ENCODE peak calls at places on chromosome 17, in five cellular contexts. V is SW 1271, N is pons, U is caudate nucleus, X is HCEC 1CT. S is an unnamed sample.

GRCh38 chr17:78780852-78781338 is 1.2 kb downstream of the CYTH1 start:
- DNase-seq in V (no peak), N (no peak), U (no peak), X (no peak), S (no peak)

GRCh38 chr17:27226611-27227234 is 67.2 kb upstream of the WSB1 start:
- DNase-seq in V (peak; percentile 73), N (no peak), U (no peak), X (peak; percentile 64), S (no peak)

GRCh38 chr17:74454197-74455024 is 12.0 kb upstream of the CD300A start:
- DNase-seq in V (no peak), N (peak; percentile 67), U (peak; percentile 79), X (no peak), S (peak; percentile 92)

GRCh38 chr17:17726721-17727060 is 45.4 kb downstream of the RAI1 start:
- DNase-seq in V (no peak), N (no peak), U (no peak), X (no peak), S (no peak)

GRCh38 chr17:81511550-81511799 is 1.1 kb downstream of the ACTG1 start:
- DNase-seq in V (no peak), N (peak; percentile 19), U (no peak), X (no peak), S (no peak)

GRCh38 chr17:16997514-16998429 is 25.9 kb upstream of the TNFRSF13B start:
- DNase-seq in V (peak; percentile 81), N (no peak), U (no peak), X (no peak), S (peak; percentile 90)

GRCh38 chr17:34840758-34841157 is 120.5 kb downstream of the CCT6B start:
- DNase-seq in V (no peak), N (no peak), U (no peak), X (no peak), S (no peak)

GRCh38 chr17:75428775-75429469 is 23.4 kb upstream of the GRB2 start:
- DNase-seq in V (no peak), N (peak; percentile 57), U (no peak), X (peak; percentile 82), S (no peak)

GRCh38 chr17:79214940-79215604 is 140.4 kb downstream of the ENGASE start:
- DNase-seq in V (no peak), N (no peak), U (no peak), X (no peak), S (peak; percentile 50)

GRCh38 chr17:5283531-5284315 is 1.6 kb downstream of the RABEP1 start:
- DNase-seq in V (no peak), N (peak; percentile 19), U (no peak), X (no peak), S (no peak)

GRCh38 chr17:2937331-2938003 is 125.9 kb downstream of the OR1D5 start:
- DNase-seq in V (no peak), N (no peak), U (no peak), X (no peak), S (peak; percentile 43)

GRCh38 chr17:60369727-60370126 is 22.2 kb downstream of the USP32 start:
- DNase-seq in V (no peak), N (no peak), U (no peak), X (no peak), S (no peak)

GRCh38 chr17:29747660-29748059 is 124.9 kb upstream of the CORO6 start:
- DNase-seq in V (no peak), N (peak; percentile 28), U (no peak), X (no peak), S (no peak)

GRCh38 chr17:38687291-38687690 is 12.5 kb upstream of the EPOP start:
- DNase-seq in V (no peak), N (no peak), U (no peak), X (peak; percentile 75), S (no peak)

GRCh38 chr17:64309021-64309420 is 46.0 kb upstream of the TEX2 start:
- DNase-seq in V (no peak), N (no peak), U (no peak), X (no peak), S (no peak)

GRCh38 chr17:6674586-6674985 is 23.0 kb downstream of the C17orf100 start:
- DNase-seq in V (no peak), N (no peak), U (no peak), X (no peak), S (no peak)